ENCODE peak calls at places on chromosome 2, in nine cellular contexts. One of them, this sample, is unnamed. For H3K4me1, the result is how much of the 10 kb centered on the place peaks cover.

GRCh38 chr2:170121689-170122088 is 56.3 kb upstream of the MYO3B start:
- DNase-seq in A549: no peak
- DNase-seq in PC-9: peak
- DNase-seq in uterus: no peak
- DNase-seq in tibial artery: no peak
- DNase-seq in right atrium auricular region: no peak
- DNase-seq in suprapubic skin: no peak
- DNase-seq in right cardiac atrium: no peak
- DNase-seq in thoracic aorta: no peak
- DNase-seq in this sample: no peak

GRCh38 chr2:124995185-124995912 is 970.3 kb downstream of the CNTNAP5 start:
- DNase-seq in A549: no peak
- DNase-seq in PC-9: no peak
- DNase-seq in uterus: no peak
- DNase-seq in tibial artery: no peak
- DNase-seq in right atrium auricular region: no peak
- DNase-seq in suprapubic skin: no peak
- DNase-seq in right cardiac atrium: no peak
- DNase-seq in thoracic aorta: no peak
- DNase-seq in this sample: no peak

GRCh38 chr2:111617804-111618576 is 266.0 kb downstream of the ANAPC1 start:
- DNase-seq in A549: no peak
- DNase-seq in PC-9: peak
- DNase-seq in uterus: peak
- DNase-seq in tibial artery: peak
- DNase-seq in right atrium auricular region: no peak
- DNase-seq in suprapubic skin: no peak
- DNase-seq in right cardiac atrium: peak
- DNase-seq in thoracic aorta: no peak
- DNase-seq in this sample: no peak

GRCh38 chr2:86787701-86788100 is 3.0 kb downstream of the CD8A start:
- DNase-seq in A549: no peak
- DNase-seq in PC-9: no peak
- DNase-seq in uterus: no peak
- DNase-seq in tibial artery: no peak
- DNase-seq in right atrium auricular region: no peak
- DNase-seq in suprapubic skin: no peak
- DNase-seq in right cardiac atrium: peak
- DNase-seq in thoracic aorta: no peak
- DNase-seq in this sample: no peak

GRCh38 chr2:190105554-190105953 is 43.0 kb upstream of the MSTN start:
- DNase-seq in A549: no peak
- DNase-seq in PC-9: no peak
- DNase-seq in uterus: no peak
- DNase-seq in tibial artery: no peak
- DNase-seq in right atrium auricular region: no peak
- DNase-seq in suprapubic skin: no peak
- DNase-seq in right cardiac atrium: no peak
- DNase-seq in thoracic aorta: no peak
- DNase-seq in this sample: no peak

GRCh38 chr2:28821295-28821958 is 10.8 kb downstream of the SPDYA start:
- DNase-seq in A549: peak
- DNase-seq in PC-9: peak
- DNase-seq in uterus: no peak
- DNase-seq in tibial artery: no peak
- DNase-seq in right atrium auricular region: no peak
- DNase-seq in suprapubic skin: no peak
- DNase-seq in right cardiac atrium: no peak
- DNase-seq in thoracic aorta: no peak
- DNase-seq in this sample: peak

GRCh38 chr2:19747310-19748072 is 154.3 kb downstream of the TTC32 start:
- DNase-seq in A549: no peak
- DNase-seq in PC-9: no peak
- DNase-seq in uterus: no peak
- DNase-seq in tibial artery: no peak
- DNase-seq in right atrium auricular region: peak
- DNase-seq in suprapubic skin: no peak
- DNase-seq in right cardiac atrium: no peak
- DNase-seq in thoracic aorta: no peak
- DNase-seq in this sample: no peak

GRCh38 chr2:50051374-50051773 is 897.1 kb upstream of the FSHR start:
- DNase-seq in A549: no peak
- DNase-seq in PC-9: no peak
- DNase-seq in uterus: no peak
- DNase-seq in tibial artery: no peak
- DNase-seq in right atrium auricular region: no peak
- DNase-seq in suprapubic skin: no peak
- DNase-seq in right cardiac atrium: no peak
- DNase-seq in thoracic aorta: no peak
- DNase-seq in this sample: no peak

DNA sequence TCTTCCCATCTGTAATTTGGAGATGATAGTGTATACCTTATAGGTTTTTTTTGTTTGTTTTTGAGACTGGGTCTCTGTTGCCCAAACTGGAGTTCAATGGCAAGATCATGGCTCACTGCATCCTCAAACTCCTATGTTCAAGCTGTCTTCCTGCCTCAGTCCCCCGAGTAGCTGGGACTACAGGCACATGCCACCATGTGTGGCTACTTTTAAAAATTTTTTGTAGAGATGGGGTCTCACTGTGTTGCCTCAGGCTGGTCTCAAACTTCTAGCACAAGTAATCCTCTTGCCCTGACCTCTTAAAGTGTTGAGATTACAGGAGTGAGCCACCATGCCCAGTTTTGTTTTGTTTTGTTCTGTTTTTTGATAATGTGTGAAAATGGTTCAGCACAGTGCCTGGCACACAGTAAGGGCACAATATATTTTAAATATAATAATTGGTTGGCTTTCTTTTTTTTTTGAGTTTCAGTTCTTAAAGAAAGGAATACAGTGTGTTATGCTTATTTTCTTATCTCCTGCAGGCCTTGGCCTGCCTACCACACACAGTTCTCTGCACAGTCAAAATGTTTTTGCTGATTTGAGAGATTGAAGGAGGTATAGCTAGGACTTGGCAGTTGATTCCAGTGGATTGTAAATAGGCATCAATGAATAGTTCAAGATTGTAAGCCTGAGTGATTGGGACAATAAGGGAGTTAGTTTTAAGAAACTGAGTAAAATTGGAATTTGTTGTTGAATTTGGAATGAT is 6.1 kb downstream of the ACTR3 start:
- DNase-seq in A549: no peak
- DNase-seq in PC-9: no peak
- DNase-seq in uterus: no peak
- DNase-seq in tibial artery: no peak
- DNase-seq in right atrium auricular region: no peak
- DNase-seq in suprapubic skin: no peak
- DNase-seq in right cardiac atrium: no peak
- DNase-seq in thoracic aorta: no peak
- DNase-seq in this sample: no peak
- H3K4me1 ChIP-seq in A549: half or more
- H3K4me1 ChIP-seq in PC-9: under half
- H3K4me1 ChIP-seq in uterus: under half
- H3K4me1 ChIP-seq in tibial artery: half or more
- H3K4me1 ChIP-seq in right atrium auricular region: under half
- H3K4me1 ChIP-seq in suprapubic skin: half or more
- H3K4me1 ChIP-seq in right cardiac atrium: under half
- H3K4me1 ChIP-seq in thoracic aorta: half or more
- H3K4me1 ChIP-seq in this sample: half or more

GRCh38 chr2:65056990-65057375 is 767 bp downstream of the CEP68 start:
- DNase-seq in A549: no peak
- DNase-seq in PC-9: no peak
- DNase-seq in uterus: no peak
- DNase-seq in tibial artery: no peak
- DNase-seq in right atrium auricular region: no peak
- DNase-seq in suprapubic skin: no peak
- DNase-seq in right cardiac atrium: no peak
- DNase-seq in thoracic aorta: no peak
- DNase-seq in this sample: no peak
- H3K27ac ChIP-seq in A549: peak
- H3K27ac ChIP-seq in PC-9: no peak
- H3K27ac ChIP-seq in uterus: peak
- H3K27ac ChIP-seq in tibial artery: peak
- H3K27ac ChIP-seq in right atrium auricular region: peak
- H3K27ac ChIP-seq in suprapubic skin: peak
- H3K27ac ChIP-seq in right cardiac atrium: peak
- H3K27ac ChIP-seq in thoracic aorta: peak
- H3K27ac ChIP-seq in this sample: peak

GRCh38 chr2:174841931-174842330 is 77.7 kb upstream of the CHRNA1 start:
- DNase-seq in A549: no peak
- DNase-seq in PC-9: no peak
- DNase-seq in uterus: no peak
- DNase-seq in tibial artery: no peak
- DNase-seq in right atrium auricular region: no peak
- DNase-seq in suprapubic skin: no peak
- DNase-seq in right cardiac atrium: no peak
- DNase-seq in thoracic aorta: no peak
- DNase-seq in this sample: no peak

GRCh38 chr2:174842496-174842895 is 78.2 kb upstream of the CHRNA1 start:
- DNase-seq in A549: no peak
- DNase-seq in PC-9: no peak
- DNase-seq in uterus: no peak
- DNase-seq in tibial artery: no peak
- DNase-seq in right atrium auricular region: no peak
- DNase-seq in suprapubic skin: no peak
- DNase-seq in right cardiac atrium: no peak
- DNase-seq in thoracic aorta: no peak
- DNase-seq in this sample: no peak

GRCh38 chr2:174839672-174840071 is 75.4 kb upstream of the CHRNA1 start:
- DNase-seq in A549: no peak
- DNase-seq in PC-9: no peak
- DNase-seq in uterus: no peak
- DNase-seq in tibial artery: no peak
- DNase-seq in right atrium auricular region: no peak
- DNase-seq in suprapubic skin: no peak
- DNase-seq in right cardiac atrium: no peak
- DNase-seq in thoracic aorta: no peak
- DNase-seq in this sample: no peak

GRCh38 chr2:174844295-174844708 is 80.0 kb upstream of the CHRNA1 start:
- DNase-seq in A549: no peak
- DNase-seq in PC-9: no peak
- DNase-seq in uterus: no peak
- DNase-seq in tibial artery: no peak
- DNase-seq in right atrium auricular region: no peak
- DNase-seq in suprapubic skin: no peak
- DNase-seq in right cardiac atrium: no peak
- DNase-seq in thoracic aorta: no peak
- DNase-seq in this sample: no peak

DNA sequence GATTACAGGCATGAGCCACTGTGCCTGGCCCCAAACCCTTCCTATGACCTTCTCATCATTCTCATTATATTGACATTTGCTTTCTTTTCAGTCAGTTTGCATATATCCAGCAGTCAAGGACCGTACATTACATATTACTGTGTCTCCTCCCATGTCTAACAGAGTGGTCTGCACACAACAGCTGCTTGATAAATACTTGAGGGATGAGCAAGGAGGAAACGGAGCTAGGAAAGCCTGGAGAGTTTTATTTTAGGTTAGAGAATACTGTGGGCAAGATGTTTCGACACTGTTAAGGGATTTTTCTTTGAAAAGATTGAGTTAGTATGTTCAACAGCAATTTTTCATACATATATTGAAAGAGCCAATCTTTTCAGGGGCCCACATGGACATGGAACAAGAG is 76.2 kb upstream of the CHRNA1 start:
- DNase-seq in A549: no peak
- DNase-seq in PC-9: no peak
- DNase-seq in uterus: no peak
- DNase-seq in tibial artery: no peak
- DNase-seq in right atrium auricular region: no peak
- DNase-seq in suprapubic skin: no peak
- DNase-seq in right cardiac atrium: no peak
- DNase-seq in thoracic aorta: no peak
- DNase-seq in this sample: no peak
- H3K4me3 ChIP-seq in A549: no peak
- H3K4me3 ChIP-seq in PC-9: no peak
- H3K4me3 ChIP-seq in uterus: no peak
- H3K4me3 ChIP-seq in tibial artery: no peak
- H3K4me3 ChIP-seq in right atrium auricular region: no peak
- H3K4me3 ChIP-seq in suprapubic skin: no peak
- H3K4me3 ChIP-seq in right cardiac atrium: no peak
- H3K4me3 ChIP-seq in thoracic aorta: no peak
- H3K4me3 ChIP-seq in this sample: no peak

DNA sequence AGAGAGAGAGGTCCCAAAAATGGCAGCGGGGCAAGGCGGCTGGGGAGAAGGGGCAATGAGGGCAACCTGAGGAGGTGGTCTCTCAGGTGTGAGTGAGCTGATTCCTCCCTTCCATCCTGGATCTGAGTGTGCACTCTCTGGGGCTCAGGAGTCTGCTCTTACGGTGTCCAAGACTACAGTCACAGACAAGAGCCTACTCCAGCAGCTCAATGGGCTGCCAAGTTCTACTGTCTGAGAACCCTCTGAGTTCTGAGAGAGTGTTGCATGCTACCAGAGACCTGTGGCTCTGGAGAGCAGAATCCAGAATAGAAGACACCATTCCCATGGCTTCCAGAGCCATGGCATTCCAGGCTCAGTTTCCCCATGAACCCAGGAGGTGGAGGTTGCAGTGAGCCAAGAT is 7.1 kb upstream of the PAX8 start:
- DNase-seq in A549: no peak
- DNase-seq in PC-9: no peak
- DNase-seq in uterus: no peak
- DNase-seq in tibial artery: no peak
- DNase-seq in right atrium auricular region: no peak
- DNase-seq in suprapubic skin: no peak
- DNase-seq in right cardiac atrium: no peak
- DNase-seq in thoracic aorta: no peak
- DNase-seq in this sample: no peak
- H3K4me1 ChIP-seq in A549: half or more
- H3K4me1 ChIP-seq in PC-9: half or more
- H3K4me1 ChIP-seq in uterus: under half
- H3K4me1 ChIP-seq in tibial artery: under half
- H3K4me1 ChIP-seq in right atrium auricular region: under half
- H3K4me1 ChIP-seq in suprapubic skin: under half
- H3K4me1 ChIP-seq in right cardiac atrium: under half
- H3K4me1 ChIP-seq in thoracic aorta: under half
- H3K4me1 ChIP-seq in this sample: under half

DNA sequence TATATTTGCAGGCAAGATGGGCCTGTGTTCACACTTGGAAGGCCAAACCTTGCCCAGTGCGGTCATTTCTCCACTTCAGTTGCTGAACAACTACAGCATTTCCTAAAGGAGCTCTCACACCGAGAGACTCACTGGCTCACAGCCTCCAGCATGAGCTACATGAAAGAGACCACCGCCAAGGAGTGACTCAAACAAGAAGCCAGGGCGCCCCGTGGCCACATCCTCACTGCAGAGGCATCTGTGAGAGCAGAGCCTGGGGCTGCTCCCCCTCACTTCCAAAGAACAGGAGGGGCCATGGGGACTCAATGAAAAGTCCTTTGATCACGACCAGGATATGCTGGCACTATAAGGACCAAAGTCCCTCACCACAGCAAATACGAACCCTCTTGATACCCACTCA is 50.0 kb downstream of the TMEM163 start:
- DNase-seq in A549: no peak
- DNase-seq in PC-9: no peak
- DNase-seq in uterus: no peak
- DNase-seq in tibial artery: no peak
- DNase-seq in right atrium auricular region: no peak
- DNase-seq in suprapubic skin: no peak
- DNase-seq in right cardiac atrium: no peak
- DNase-seq in thoracic aorta: no peak
- DNase-seq in this sample: peak
- H3K27ac ChIP-seq in A549: no peak
- H3K27ac ChIP-seq in PC-9: no peak
- H3K27ac ChIP-seq in uterus: no peak
- H3K27ac ChIP-seq in tibial artery: no peak
- H3K27ac ChIP-seq in right atrium auricular region: no peak
- H3K27ac ChIP-seq in suprapubic skin: no peak
- H3K27ac ChIP-seq in right cardiac atrium: no peak
- H3K27ac ChIP-seq in thoracic aorta: no peak
- H3K27ac ChIP-seq in this sample: no peak